ENCODE peak calls at places on chromosomes 4 and X, in eight cellular contexts. B, T, S, N, V, C, K and E are unnamed samples. For H3K36me3 and H3K4me1, the result is how much of the 10 kb centered on the place peaks cover.

GRCh38 chr4:174037049-174037448 is 246.4 kb downstream of the FBXO8 start:
- DNase-seq in B (no peak), T (no peak), S (no peak), N (no peak), V (no peak), C (no peak), K (no peak), E (no peak)

GRCh38 chr4:4574792-4575191 is 32.9 kb upstream of the STX18 start:
- DNase-seq in B (peak), T (no peak), S (peak), N (no peak), V (peak), C (peak), K (no peak), E (no peak)

GRCh38 chr4:173835863-173836262 is 305.8 kb upstream of the HAND2 start:
- DNase-seq in B (no peak), T (no peak), S (peak), N (no peak), V (peak), C (no peak), K (no peak), E (no peak)

GRCh38 chrX:100512471-100512870 is 72.3 kb upstream of the TNMD start:
- DNase-seq in B (no peak), T (no peak), S (no peak), N (no peak), V (no peak), C (no peak), K (no peak), E (no peak)

GRCh38 chr4:92445127-92445526 is 141.4 kb downstream of the GRID2 start:
- DNase-seq in B (no peak), T (no peak), S (no peak), N (no peak), V (no peak), C (no peak), K (no peak), E (no peak)

GRCh38 chr4:175635513-175635912 is 176.6 kb downstream of the GPM6A start:
- DNase-seq in B (no peak), T (no peak), S (no peak), N (no peak), V (no peak), C (no peak), K (no peak), E (no peak)

GRCh38 chr4:148226341-148226740 is 215.9 kb downstream of the NR3C2 start:
- DNase-seq in B (no peak), T (no peak), S (no peak), N (no peak), V (no peak), C (no peak), K (no peak), E (no peak)

GRCh38 chrX:149472620-149473019 is 32.5 kb downstream of the IDS start:
- DNase-seq in B (no peak), T (no peak), S (no peak), N (no peak), V (no peak), C (no peak), K (no peak), E (no peak)

GRCh38 chr4:37873383-37873782 is 17.5 kb upstream of the TBC1D1 start:
- DNase-seq in B (no peak), T (no peak), S (no peak), N (peak), V (no peak), C (no peak), K (no peak), E (no peak)

GRCh38 chr4:4398430-4398829 is 11.5 kb downstream of the NSG1 start:
- DNase-seq in B (no peak), T (no peak), S (no peak), N (no peak), V (no peak), C (no peak), K (no peak), E (no peak)

GRCh38 chr4:20351360-20352171 is 99.9 kb downstream of the SLIT2 start:
- DNase-seq in B (no peak), T (no peak), S (no peak), N (no peak), V (no peak), C (no peak), K (no peak), E (no peak)

GRCh38 chr4:110640608-110641007 is 17.7 kb upstream of the PITX2 start:
- DNase-seq in B (no peak), T (no peak), S (no peak), N (peak), V (no peak), C (no peak), K (no peak), E (no peak)

GRCh38 chrX:39645059-39645895 is 452.5 kb downstream of the BCOR start:
- DNase-seq in B (peak), T (no peak), S (peak), N (no peak), V (peak), C (peak), K (peak), E (no peak)

GRCh38 chr4:15438939-15439524 is 11.2 kb downstream of the C1QTNF7 start:
- DNase-seq in B (no peak), T (no peak), S (no peak), N (no peak), V (no peak), C (no peak), K (no peak), E (no peak)

GRCh38 chrX:78105944-78106650 is 2.0 kb downstream of the PGK1 start:
- DNase-seq in B (no peak), T (no peak), S (no peak), N (no peak), V (no peak), C (peak), K (no peak), E (no peak)

GRCh38 chrX:24443943-24444342 is 21.1 kb upstream of the PDK3 start:
- DNase-seq in B (no peak), T (no peak), S (no peak), N (no peak), V (no peak), C (no peak), K (no peak), E (no peak)

GRCh38 chrX:24167719-24168472 is 18.4 kb downstream of the ZFX start:
- DNase-seq in B (no peak), T (no peak), S (no peak), N (no peak), V (no peak), C (no peak), K (no peak), E (no peak)

GRCh38 chr4:95877636-95878035 is 37.7 kb downstream of the PDHA2 start:
- DNase-seq in B (no peak), T (no peak), S (no peak), N (no peak), V (no peak), C (no peak), K (no peak), E (no peak)

GRCh38 chr4:169345207-169345788 is 74.5 kb upstream of the SH3RF1 start:
- DNase-seq in B (no peak), T (no peak), S (no peak), N (no peak), V (no peak), C (no peak), K (no peak), E (no peak)

DNA sequence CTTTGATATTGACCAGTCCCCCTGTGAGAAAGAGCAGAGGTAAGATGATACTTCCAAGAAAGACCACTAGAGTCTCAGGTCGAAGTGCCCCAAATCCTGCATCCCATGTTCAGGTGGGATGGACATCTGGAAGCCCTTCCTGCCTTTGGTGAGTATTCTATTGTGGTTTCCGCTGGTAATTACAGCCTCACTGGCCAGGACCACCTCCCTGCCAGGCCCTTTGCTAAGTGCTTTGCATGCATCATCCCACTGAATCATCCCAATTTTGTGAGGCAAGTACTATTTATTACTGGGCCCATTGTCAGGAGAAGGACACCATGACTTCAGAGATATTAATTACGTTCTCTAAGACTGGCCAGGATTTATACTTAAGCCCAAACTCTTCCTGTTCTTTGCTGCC is 10.8 kb upstream of the PASD1 start:
- DNase-seq in B (no peak), T (no peak), S (no peak), N (no peak), V (no peak), C (no peak), K (no peak), E (no peak)
- H3K36me3 ChIP-seq in B (under half), T (under half), S (under half), N (under half), V (under half), C (under half), K (under half), E (under half)

GRCh38 chr4:153154010-153154975 is 50.0 kb upstream of the TRIM2 start:
- DNase-seq in B (no peak), T (no peak), S (no peak), N (no peak), V (no peak), C (peak), K (no peak), E (no peak)
- H3K4me1 ChIP-seq in B (under half), T (under half), S (under half), N (under half), V (under half), C (under half), K (under half), E (under half)

GRCh38 chr4:2946812-2947600 is 16.2 kb downstream of the NOP14 start:
- DNase-seq in B (peak), T (no peak), S (no peak), N (no peak), V (no peak), C (no peak), K (no peak), E (peak)
- H3K36me3 ChIP-seq in B (under half), T (half or more), S (half or more), N (half or more), V (half or more), C (under half), K (under half), E (under half)

GRCh38 chr4:182190306-182190705 is 52.9 kb upstream of the TENM3 start:
- DNase-seq in B (no peak), T (no peak), S (no peak), N (no peak), V (no peak), C (no peak), K (no peak), E (no peak)
- H3K4me1 ChIP-seq in B (under half), T (under half), S (under half), N (under half), V (under half), C (under half), K (under half), E (under half)

GRCh38 chr4:69848028-69848427 is 11.9 kb downstream of the SULT1E1 start:
- DNase-seq in B (no peak), T (no peak), S (no peak), N (no peak), V (no peak), C (no peak), K (no peak), E (no peak)
- H3K36me3 ChIP-seq in B (under half), T (under half), S (under half), N (under half), V (under half), C (under half), K (under half), E (under half)

GRCh38 chrX:134622056-134622812 is 36.0 kb downstream of the PLAC1 start:
- DNase-seq in B (no peak), T (peak), S (no peak), N (no peak), V (no peak), C (no peak), K (no peak), E (no peak)

GRCh38 chrX:134622813-134623185 is 35.5 kb downstream of the PLAC1 start:
- DNase-seq in B (no peak), T (no peak), S (no peak), N (no peak), V (no peak), C (no peak), K (no peak), E (no peak)

GRCh38 chrX:134625315-134625718 is 33.0 kb downstream of the PLAC1 start:
- DNase-seq in B (peak), T (no peak), S (no peak), N (no peak), V (no peak), C (no peak), K (no peak), E (no peak)

GRCh38 chrX:134624046-134624430 is 34.2 kb downstream of the PLAC1 start:
- DNase-seq in B (no peak), T (no peak), S (no peak), N (peak), V (no peak), C (no peak), K (no peak), E (no peak)

DNA sequence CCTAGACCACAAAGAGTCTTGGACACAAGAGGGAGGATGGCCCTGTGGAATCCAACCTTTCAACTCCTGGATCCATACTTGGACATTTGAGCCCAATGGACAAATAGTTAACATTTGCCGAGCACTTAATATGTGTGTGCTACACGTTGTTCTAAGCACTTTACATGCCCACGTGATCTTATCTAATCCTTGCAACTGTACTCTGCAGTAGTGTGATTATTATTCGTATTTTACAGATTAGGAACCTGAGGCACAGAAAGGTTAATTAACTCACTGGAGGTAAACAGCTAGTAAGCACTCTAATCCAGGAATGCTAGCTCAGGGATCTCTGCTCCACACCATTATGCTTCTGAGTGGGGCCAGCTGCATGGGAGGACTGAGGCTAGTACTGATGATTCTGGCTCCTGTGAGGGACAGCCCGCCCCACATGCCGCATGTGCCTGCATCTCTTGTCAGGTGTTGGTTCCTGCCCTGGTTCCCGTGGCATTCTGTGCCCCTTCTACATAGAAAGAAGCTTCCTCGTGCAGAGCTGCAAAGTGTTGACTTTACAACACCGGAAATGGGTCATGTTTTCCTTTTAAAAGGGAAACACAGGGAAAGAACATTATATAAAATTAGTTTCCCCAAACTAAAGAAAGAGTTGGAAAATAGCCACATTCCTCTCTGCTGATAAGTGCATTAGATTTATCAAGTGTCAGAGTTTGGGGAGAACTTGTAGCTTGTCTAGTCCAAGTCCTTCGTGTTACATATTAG is 34.8 kb downstream of the PLAC1 start:
- DNase-seq in B (no peak), T (no peak), S (no peak), N (no peak), V (no peak), C (no peak), K (no peak), E (no peak)
- H3K4me1 ChIP-seq in B (under half), T (under half), S (under half), N (under half), V (under half), C (under half), K (under half), E (under half)

DNA sequence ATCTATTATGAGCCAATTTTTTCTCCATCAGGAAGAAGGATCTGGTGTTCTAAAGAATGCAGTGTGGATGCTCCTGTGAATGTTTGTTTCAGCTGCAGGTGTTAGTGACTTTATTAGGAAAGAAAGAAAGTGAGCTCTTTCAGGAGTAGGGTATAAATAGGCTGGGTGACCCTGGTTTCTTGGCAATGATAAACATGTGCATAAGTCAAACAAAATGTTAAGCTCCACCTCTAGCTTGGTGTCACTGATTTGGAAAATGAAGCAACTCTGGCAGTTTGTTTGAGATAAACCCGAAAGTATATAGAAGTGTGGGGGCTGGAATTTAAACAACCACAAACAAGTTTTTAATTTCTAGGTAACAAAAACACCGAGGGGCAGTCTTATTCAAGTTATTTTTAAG is 152.3 kb downstream of the COL4A6 start:
- DNase-seq in B (no peak), T (no peak), S (no peak), N (no peak), V (no peak), C (no peak), K (no peak), E (no peak)
- H3K36me3 ChIP-seq in B (under half), T (under half), S (under half), N (under half), V (under half), C (under half), K (under half), E (under half)

GRCh38 chr4:113593400-113594230 is 167.9 kb downstream of the CAMK2D start:
- DNase-seq in B (no peak), T (no peak), S (no peak), N (no peak), V (no peak), C (no peak), K (no peak), E (no peak)
- H3K4me1 ChIP-seq in B (under half), T (under half), S (half or more), N (under half), V (under half), C (under half), K (under half), E (under half)